ENCODE peak calls at places on chromosomes 3 and 15, in nine cellular contexts. One of them, this sample, is unnamed.

GRCh38 chr3:170520996-170521395 is 64.9 kb downstream of the SLC7A14 start:
- DNase-seq in GF-D8: no peak
- DNase-seq in brain microvascular endothelial cell: no peak
- DNase-seq in mesendoderm: no peak
- DNase-seq in frontal cortex: no peak
- DNase-seq in NCI-H1105 treated with DMSO at 0.1 percent for 48 hours: no peak
- DNase-seq in activated CD8-positive, alpha-beta T cell treated with anti-CD3 and anti-CD28 coated beads for 36 hours: no peak
- DNase-seq in stimulated activated naive CD8-positive, alpha-beta T cell treated with anti-CD3 and anti-CD28 coated beads, Interleukin-15, amount 100 ng/mL, for 72 hours: no peak
- DNase-seq in mucosa of gallbladder: no peak
- DNase-seq in this sample: no peak

GRCh38 chr15:62853833-62854210 is 188.7 kb upstream of the TPM1 start:
- DNase-seq in GF-D8: no peak
- DNase-seq in brain microvascular endothelial cell: no peak
- DNase-seq in mesendoderm: peak
- DNase-seq in frontal cortex: no peak
- DNase-seq in NCI-H1105 treated with DMSO at 0.1 percent for 48 hours: no peak
- DNase-seq in activated CD8-positive, alpha-beta T cell treated with anti-CD3 and anti-CD28 coated beads for 36 hours: no peak
- DNase-seq in stimulated activated naive CD8-positive, alpha-beta T cell treated with anti-CD3 and anti-CD28 coated beads, Interleukin-15, amount 100 ng/mL, for 72 hours: no peak
- DNase-seq in mucosa of gallbladder: no peak
- DNase-seq in this sample: no peak

GRCh38 chr15:77577350-77577749 is 55.4 kb downstream of the LINGO1 start:
- DNase-seq in GF-D8: no peak
- DNase-seq in brain microvascular endothelial cell: no peak
- DNase-seq in mesendoderm: peak
- DNase-seq in frontal cortex: peak
- DNase-seq in NCI-H1105 treated with DMSO at 0.1 percent for 48 hours: no peak
- DNase-seq in activated CD8-positive, alpha-beta T cell treated with anti-CD3 and anti-CD28 coated beads for 36 hours: no peak
- DNase-seq in stimulated activated naive CD8-positive, alpha-beta T cell treated with anti-CD3 and anti-CD28 coated beads, Interleukin-15, amount 100 ng/mL, for 72 hours: no peak
- DNase-seq in mucosa of gallbladder: no peak
- DNase-seq in this sample: no peak

GRCh38 chr3:52428151-52429005 is 16.5 kb downstream of the SEMA3G start:
- DNase-seq in GF-D8: peak
- DNase-seq in brain microvascular endothelial cell: peak
- DNase-seq in mesendoderm: peak
- DNase-seq in frontal cortex: peak
- DNase-seq in NCI-H1105 treated with DMSO at 0.1 percent for 48 hours: peak
- DNase-seq in activated CD8-positive, alpha-beta T cell treated with anti-CD3 and anti-CD28 coated beads for 36 hours: peak
- DNase-seq in stimulated activated naive CD8-positive, alpha-beta T cell treated with anti-CD3 and anti-CD28 coated beads, Interleukin-15, amount 100 ng/mL, for 72 hours: no peak
- DNase-seq in mucosa of gallbladder: peak
- DNase-seq in this sample: no peak

GRCh38 chr3:141544697-141545096 is 57.9 kb downstream of the RASA2 start:
- DNase-seq in GF-D8: no peak
- DNase-seq in brain microvascular endothelial cell: no peak
- DNase-seq in mesendoderm: no peak
- DNase-seq in frontal cortex: no peak
- DNase-seq in NCI-H1105 treated with DMSO at 0.1 percent for 48 hours: no peak
- DNase-seq in activated CD8-positive, alpha-beta T cell treated with anti-CD3 and anti-CD28 coated beads for 36 hours: no peak
- DNase-seq in stimulated activated naive CD8-positive, alpha-beta T cell treated with anti-CD3 and anti-CD28 coated beads, Interleukin-15, amount 100 ng/mL, for 72 hours: no peak
- DNase-seq in mucosa of gallbladder: no peak
- DNase-seq in this sample: no peak

GRCh38 chr3:139751789-139752188 is 74.0 kb upstream of the NMNAT3 start:
- DNase-seq in GF-D8: no peak
- DNase-seq in brain microvascular endothelial cell: no peak
- DNase-seq in mesendoderm: no peak
- DNase-seq in frontal cortex: no peak
- DNase-seq in NCI-H1105 treated with DMSO at 0.1 percent for 48 hours: no peak
- DNase-seq in activated CD8-positive, alpha-beta T cell treated with anti-CD3 and anti-CD28 coated beads for 36 hours: no peak
- DNase-seq in stimulated activated naive CD8-positive, alpha-beta T cell treated with anti-CD3 and anti-CD28 coated beads, Interleukin-15, amount 100 ng/mL, for 72 hours: no peak
- DNase-seq in mucosa of gallbladder: no peak
- DNase-seq in this sample: no peak

GRCh38 chr15:69093127-69093526 is 67.3 kb upstream of the GLCE start:
- DNase-seq in GF-D8: no peak
- DNase-seq in brain microvascular endothelial cell: no peak
- DNase-seq in mesendoderm: peak
- DNase-seq in frontal cortex: no peak
- DNase-seq in NCI-H1105 treated with DMSO at 0.1 percent for 48 hours: no peak
- DNase-seq in activated CD8-positive, alpha-beta T cell treated with anti-CD3 and anti-CD28 coated beads for 36 hours: no peak
- DNase-seq in stimulated activated naive CD8-positive, alpha-beta T cell treated with anti-CD3 and anti-CD28 coated beads, Interleukin-15, amount 100 ng/mL, for 72 hours: no peak
- DNase-seq in mucosa of gallbladder: no peak
- DNase-seq in this sample: peak

GRCh38 chr15:94164202-94164807 is 67.1 kb upstream of the MCTP2 start:
- DNase-seq in GF-D8: no peak
- DNase-seq in brain microvascular endothelial cell: peak
- DNase-seq in mesendoderm: peak
- DNase-seq in frontal cortex: no peak
- DNase-seq in NCI-H1105 treated with DMSO at 0.1 percent for 48 hours: peak
- DNase-seq in activated CD8-positive, alpha-beta T cell treated with anti-CD3 and anti-CD28 coated beads for 36 hours: peak
- DNase-seq in stimulated activated naive CD8-positive, alpha-beta T cell treated with anti-CD3 and anti-CD28 coated beads, Interleukin-15, amount 100 ng/mL, for 72 hours: peak
- DNase-seq in mucosa of gallbladder: peak
- DNase-seq in this sample: peak

GRCh38 chr15:25366058-25366457 is 72.8 kb downstream of the UBE3A start:
- DNase-seq in GF-D8: no peak
- DNase-seq in brain microvascular endothelial cell: no peak
- DNase-seq in mesendoderm: no peak
- DNase-seq in frontal cortex: no peak
- DNase-seq in NCI-H1105 treated with DMSO at 0.1 percent for 48 hours: no peak
- DNase-seq in activated CD8-positive, alpha-beta T cell treated with anti-CD3 and anti-CD28 coated beads for 36 hours: no peak
- DNase-seq in stimulated activated naive CD8-positive, alpha-beta T cell treated with anti-CD3 and anti-CD28 coated beads, Interleukin-15, amount 100 ng/mL, for 72 hours: no peak
- DNase-seq in mucosa of gallbladder: no peak
- DNase-seq in this sample: no peak

GRCh38 chr3:13051066-13051465 is 22.2 kb downstream of the IQSEC1 start:
- DNase-seq in GF-D8: no peak
- DNase-seq in brain microvascular endothelial cell: no peak
- DNase-seq in mesendoderm: peak
- DNase-seq in frontal cortex: no peak
- DNase-seq in NCI-H1105 treated with DMSO at 0.1 percent for 48 hours: no peak
- DNase-seq in activated CD8-positive, alpha-beta T cell treated with anti-CD3 and anti-CD28 coated beads for 36 hours: no peak
- DNase-seq in stimulated activated naive CD8-positive, alpha-beta T cell treated with anti-CD3 and anti-CD28 coated beads, Interleukin-15, amount 100 ng/mL, for 72 hours: no peak
- DNase-seq in mucosa of gallbladder: no peak
- DNase-seq in this sample: no peak

GRCh38 chr15:100703032-100703578 is 100.7 kb downstream of the ASB7 start:
- DNase-seq in GF-D8: no peak
- DNase-seq in brain microvascular endothelial cell: peak
- DNase-seq in mesendoderm: peak
- DNase-seq in frontal cortex: no peak
- DNase-seq in NCI-H1105 treated with DMSO at 0.1 percent for 48 hours: no peak
- DNase-seq in activated CD8-positive, alpha-beta T cell treated with anti-CD3 and anti-CD28 coated beads for 36 hours: peak
- DNase-seq in stimulated activated naive CD8-positive, alpha-beta T cell treated with anti-CD3 and anti-CD28 coated beads, Interleukin-15, amount 100 ng/mL, for 72 hours: peak
- DNase-seq in mucosa of gallbladder: no peak
- DNase-seq in this sample: peak

GRCh38 chr15:37880009-37880834 is 54.2 kb upstream of the TMCO5A start:
- DNase-seq in GF-D8: no peak
- DNase-seq in brain microvascular endothelial cell: peak
- DNase-seq in mesendoderm: peak
- DNase-seq in frontal cortex: no peak
- DNase-seq in NCI-H1105 treated with DMSO at 0.1 percent for 48 hours: peak
- DNase-seq in activated CD8-positive, alpha-beta T cell treated with anti-CD3 and anti-CD28 coated beads for 36 hours: peak
- DNase-seq in stimulated activated naive CD8-positive, alpha-beta T cell treated with anti-CD3 and anti-CD28 coated beads, Interleukin-15, amount 100 ng/mL, for 72 hours: peak
- DNase-seq in mucosa of gallbladder: no peak
- DNase-seq in this sample: peak

GRCh38 chr3:192899540-192899982 is 18.1 kb downstream of the MB21D2 start:
- DNase-seq in GF-D8: no peak
- DNase-seq in brain microvascular endothelial cell: peak
- DNase-seq in mesendoderm: no peak
- DNase-seq in frontal cortex: no peak
- DNase-seq in NCI-H1105 treated with DMSO at 0.1 percent for 48 hours: no peak
- DNase-seq in activated CD8-positive, alpha-beta T cell treated with anti-CD3 and anti-CD28 coated beads for 36 hours: peak
- DNase-seq in stimulated activated naive CD8-positive, alpha-beta T cell treated with anti-CD3 and anti-CD28 coated beads, Interleukin-15, amount 100 ng/mL, for 72 hours: no peak
- DNase-seq in mucosa of gallbladder: no peak
- DNase-seq in this sample: peak

GRCh38 chr15:40743921-40744809 is 10.9 kb downstream of the RMDN3 start:
- DNase-seq in GF-D8: no peak
- DNase-seq in brain microvascular endothelial cell: peak
- DNase-seq in mesendoderm: peak
- DNase-seq in frontal cortex: no peak
- DNase-seq in NCI-H1105 treated with DMSO at 0.1 percent for 48 hours: no peak
- DNase-seq in activated CD8-positive, alpha-beta T cell treated with anti-CD3 and anti-CD28 coated beads for 36 hours: peak
- DNase-seq in stimulated activated naive CD8-positive, alpha-beta T cell treated with anti-CD3 and anti-CD28 coated beads, Interleukin-15, amount 100 ng/mL, for 72 hours: no peak
- DNase-seq in mucosa of gallbladder: no peak
- DNase-seq in this sample: no peak

GRCh38 chr3:89955141-89955540 is 847.7 kb downstream of the EPHA3 start:
- DNase-seq in GF-D8: no peak
- DNase-seq in brain microvascular endothelial cell: no peak
- DNase-seq in mesendoderm: peak
- DNase-seq in frontal cortex: no peak
- DNase-seq in NCI-H1105 treated with DMSO at 0.1 percent for 48 hours: no peak
- DNase-seq in activated CD8-positive, alpha-beta T cell treated with anti-CD3 and anti-CD28 coated beads for 36 hours: no peak
- DNase-seq in stimulated activated naive CD8-positive, alpha-beta T cell treated with anti-CD3 and anti-CD28 coated beads, Interleukin-15, amount 100 ng/mL, for 72 hours: no peak
- DNase-seq in mucosa of gallbladder: no peak
- DNase-seq in this sample: no peak

This sample was measured in NCI-H226.